ENCODE peak calls at places on chromosomes 3 and 15, in eight cellular contexts. One of them, this sample, is unnamed.

GRCh38 chr15:79164043-79164442 is 73.5 kb upstream of the RASGRF1 start:
- DNase-seq in tibial nerve: no peak
- DNase-seq in Panc1: no peak
- DNase-seq in psoas muscle: no peak
- DNase-seq in adrenal gland: no peak
- DNase-seq in CD8-positive, alpha-beta T cell: no peak
- DNase-seq in neuronal stem cell: no peak
- DNase-seq in Karpas-422: no peak
- DNase-seq in this sample: no peak

GRCh38 chr3:60053518-60054265 is 1003.9 kb upstream of the CFAP20DC start:
- DNase-seq in psoas muscle: no peak
- DNase-seq in Panc1: no peak
- DNase-seq in neuronal stem cell: no peak
- DNase-seq in CD8-positive, alpha-beta T cell: no peak
- DNase-seq in tibial nerve: no peak
- DNase-seq in Karpas-422: no peak
- DNase-seq in adrenal gland: no peak
- DNase-seq in this sample: no peak

GRCh38 chr15:83248151-83248851 is 36.2 kb downstream of the BNC1 start:
- DNase-seq in psoas muscle: no peak
- DNase-seq in Panc1: peak; percentile 42
- DNase-seq in Karpas-422: peak; percentile 88
- DNase-seq in tibial nerve: no peak
- DNase-seq in CD8-positive, alpha-beta T cell: peak; percentile 6
- DNase-seq in neuronal stem cell: peak; percentile 85
- DNase-seq in adrenal gland: peak; percentile 37
- DNase-seq in this sample: no peak

GRCh38 chr3:57128863-57129602 is 36.1 kb downstream of the IL17RD start:
- DNase-seq in Karpas-422: no peak
- DNase-seq in psoas muscle: no peak
- DNase-seq in adrenal gland: no peak
- DNase-seq in CD8-positive, alpha-beta T cell: no peak
- DNase-seq in neuronal stem cell: no peak
- DNase-seq in tibial nerve: no peak
- DNase-seq in Panc1: no peak
- DNase-seq in this sample: no peak

GRCh38 chr3:112848196-112848595 is 1.5 kb upstream of the CD200R1L start:
- DNase-seq in Panc1: no peak
- DNase-seq in tibial nerve: no peak
- DNase-seq in neuronal stem cell: no peak
- DNase-seq in CD8-positive, alpha-beta T cell: no peak
- DNase-seq in adrenal gland: no peak
- DNase-seq in psoas muscle: no peak
- DNase-seq in Karpas-422: no peak
- DNase-seq in this sample: no peak

GRCh38 chr3:66583646-66584045 is 82.8 kb upstream of the LRIG1 start:
- DNase-seq in tibial nerve: no peak
- DNase-seq in psoas muscle: no peak
- DNase-seq in CD8-positive, alpha-beta T cell: no peak
- DNase-seq in adrenal gland: no peak
- DNase-seq in Karpas-422: no peak
- DNase-seq in Panc1: no peak
- DNase-seq in neuronal stem cell: no peak
- DNase-seq in this sample: no peak

GRCh38 chr3:58868101-58868779 is 181.6 kb downstream of the CFAP20DC start:
- DNase-seq in neuronal stem cell: no peak
- DNase-seq in CD8-positive, alpha-beta T cell: no peak
- DNase-seq in adrenal gland: no peak
- DNase-seq in tibial nerve: no peak
- DNase-seq in Karpas-422: peak; percentile 42
- DNase-seq in psoas muscle: no peak
- DNase-seq in Panc1: no peak
- DNase-seq in this sample: no peak

GRCh38 chr3:136836511-136837156 is 17.7 kb downstream of the SLC35G2 start:
- DNase-seq in psoas muscle: no peak
- DNase-seq in CD8-positive, alpha-beta T cell: no peak
- DNase-seq in Karpas-422: no peak
- DNase-seq in Panc1: no peak
- DNase-seq in tibial nerve: no peak
- DNase-seq in neuronal stem cell: no peak
- DNase-seq in adrenal gland: no peak
- DNase-seq in this sample: no peak

GRCh38 chr15:88604381-88604951 is 16.7 kb upstream of the AEN start:
- DNase-seq in Panc1: no peak
- DNase-seq in tibial nerve: no peak
- DNase-seq in neuronal stem cell: no peak
- DNase-seq in CD8-positive, alpha-beta T cell: no peak
- DNase-seq in Karpas-422: no peak
- DNase-seq in psoas muscle: no peak
- DNase-seq in adrenal gland: peak; percentile 51
- DNase-seq in this sample: no peak

GRCh38 chr3:171088984-171089754 is 62.6 kb upstream of the SLC2A2 start:
- DNase-seq in adrenal gland: no peak
- DNase-seq in psoas muscle: no peak
- DNase-seq in tibial nerve: no peak
- DNase-seq in CD8-positive, alpha-beta T cell: no peak
- DNase-seq in Karpas-422: no peak
- DNase-seq in Panc1: no peak
- DNase-seq in neuronal stem cell: no peak
- DNase-seq in this sample: no peak

GRCh38 chr3:14531856-14532395 is 8.2 kb downstream of the GRIP2 start:
- DNase-seq in adrenal gland: no peak
- DNase-seq in tibial nerve: no peak
- DNase-seq in Karpas-422: no peak
- DNase-seq in CD8-positive, alpha-beta T cell: no peak
- DNase-seq in psoas muscle: peak; percentile 45
- DNase-seq in Panc1: no peak
- DNase-seq in neuronal stem cell: no peak
- DNase-seq in this sample: no peak

GRCh38 chr3:140434261-140434905 is 243.5 kb upstream of the TRIM42 start:
- DNase-seq in CD8-positive, alpha-beta T cell: no peak
- DNase-seq in Panc1: no peak
- DNase-seq in tibial nerve: no peak
- DNase-seq in adrenal gland: no peak
- DNase-seq in Karpas-422: no peak
- DNase-seq in psoas muscle: no peak
- DNase-seq in neuronal stem cell: no peak
- DNase-seq in this sample: no peak

GRCh38 chr3:50502584-50503423 is 630 bp downstream of the CACNA2D2 start:
- DNase-seq in adrenal gland: no peak
- DNase-seq in tibial nerve: no peak
- DNase-seq in psoas muscle: no peak
- DNase-seq in Karpas-422: no peak
- DNase-seq in CD8-positive, alpha-beta T cell: peak; percentile 9
- DNase-seq in neuronal stem cell: peak; percentile 43
- DNase-seq in Panc1: no peak
- DNase-seq in this sample: no peak

GRCh38 chr15:62809106-62809967 is 233.2 kb upstream of the TPM1 start:
- DNase-seq in tibial nerve: no peak
- DNase-seq in psoas muscle: no peak
- DNase-seq in CD8-positive, alpha-beta T cell: no peak
- DNase-seq in neuronal stem cell: peak; percentile 23
- DNase-seq in Panc1: no peak
- DNase-seq in Karpas-422: no peak
- DNase-seq in adrenal gland: no peak
- DNase-seq in this sample: no peak

GRCh38 chr3:48305396-48305795 is 28.1 kb downstream of the SPINK8 start:
- DNase-seq in CD8-positive, alpha-beta T cell: no peak
- DNase-seq in neuronal stem cell: no peak
- DNase-seq in tibial nerve: no peak
- DNase-seq in Panc1: no peak
- DNase-seq in Karpas-422: no peak
- DNase-seq in psoas muscle: no peak
- DNase-seq in adrenal gland: no peak
- DNase-seq in this sample: no peak

GRCh38 chr3:114451051-114451451 is 157.2 kb downstream of the TIGIT start:
- DNase-seq in Panc1: no peak
- DNase-seq in Karpas-422: no peak
- DNase-seq in CD8-positive, alpha-beta T cell: no peak
- DNase-seq in neuronal stem cell: no peak
- DNase-seq in tibial nerve: no peak
- DNase-seq in psoas muscle: no peak
- DNase-seq in adrenal gland: no peak
- DNase-seq in this sample: no peak

GRCh38 chr3:194049394-194049793 is 86.6 kb upstream of the HES1 start:
- DNase-seq in psoas muscle: no peak
- DNase-seq in adrenal gland: no peak
- DNase-seq in Karpas-422: no peak
- DNase-seq in CD8-positive, alpha-beta T cell: no peak
- DNase-seq in tibial nerve: no peak
- DNase-seq in neuronal stem cell: no peak
- DNase-seq in Panc1: no peak
- DNase-seq in this sample: no peak

GRCh38 chr3:196073188-196073838 is 8.6 kb downstream of the TFRC start:
- DNase-seq in Panc1: no peak
- DNase-seq in CD8-positive, alpha-beta T cell: peak; percentile 69
- DNase-seq in Karpas-422: peak; percentile 90
- DNase-seq in tibial nerve: no peak
- DNase-seq in adrenal gland: peak; percentile 69
- DNase-seq in neuronal stem cell: peak; percentile 64
- DNase-seq in psoas muscle: no peak
- DNase-seq in this sample: peak; percentile 34

GRCh38 chr3:196075013-196075412 is 6.9 kb downstream of the TFRC start:
- DNase-seq in neuronal stem cell: no peak
- DNase-seq in Karpas-422: no peak
- DNase-seq in psoas muscle: no peak
- DNase-seq in adrenal gland: no peak
- DNase-seq in Panc1: no peak
- DNase-seq in CD8-positive, alpha-beta T cell: no peak
- DNase-seq in tibial nerve: no peak
- DNase-seq in this sample: no peak

GRCh38 chr3:196072313-196072712 is 9.6 kb downstream of the TFRC start:
- DNase-seq in adrenal gland: no peak
- DNase-seq in CD8-positive, alpha-beta T cell: no peak
- DNase-seq in neuronal stem cell: no peak
- DNase-seq in tibial nerve: no peak
- DNase-seq in psoas muscle: no peak
- DNase-seq in Panc1: no peak
- DNase-seq in Karpas-422: no peak
- DNase-seq in this sample: no peak

GRCh38 chr3:196080517-196080841 is 1.4 kb downstream of the TFRC start:
- DNase-seq in CD8-positive, alpha-beta T cell: no peak
- DNase-seq in psoas muscle: no peak
- DNase-seq in tibial nerve: no peak
- DNase-seq in Panc1: no peak
- DNase-seq in Karpas-422: no peak
- DNase-seq in adrenal gland: no peak
- DNase-seq in neuronal stem cell: no peak
- DNase-seq in this sample: no peak

DNA sequence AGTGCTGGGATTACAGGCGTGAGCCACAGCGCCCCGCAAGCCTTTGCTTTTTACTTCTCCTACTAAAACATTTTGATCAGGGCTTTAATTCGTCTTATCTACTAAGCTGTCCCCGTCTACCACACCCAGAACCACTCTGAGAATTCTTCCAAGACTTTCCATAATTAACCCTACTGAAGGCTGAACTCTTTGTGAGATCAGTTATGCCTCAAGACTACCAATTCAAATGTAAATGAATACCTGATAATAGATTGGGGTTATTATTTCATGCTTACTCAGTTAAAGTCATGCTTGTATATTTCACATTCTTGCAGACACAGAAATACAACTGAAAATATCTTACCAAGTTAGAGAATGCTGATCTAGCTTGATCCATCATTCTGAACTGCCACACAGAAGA is 5.2 kb downstream of the TFRC start:
- DNase-seq in adrenal gland: no peak
- DNase-seq in psoas muscle: no peak
- DNase-seq in tibial nerve: no peak
- DNase-seq in neuronal stem cell: no peak
- DNase-seq in CD8-positive, alpha-beta T cell: no peak
- DNase-seq in Karpas-422: no peak
- DNase-seq in Panc1: no peak
- DNase-seq in this sample: no peak
- H3K36me3 ChIP-seq in adrenal gland: no peaks in the 10 kb centered on the region
- H3K36me3 ChIP-seq in psoas muscle: peaks cover 1% of the 10 kb centered on the region
- H3K36me3 ChIP-seq in tibial nerve: peaks cover 5% of the 10 kb centered on the region
- H3K36me3 ChIP-seq in neuronal stem cell: peaks cover 49% of the 10 kb centered on the region
- H3K36me3 ChIP-seq in CD8-positive, alpha-beta T cell: peaks cover 25% of the 10 kb centered on the region
- H3K36me3 ChIP-seq in Karpas-422: peaks cover 55% of the 10 kb centered on the region
- H3K36me3 ChIP-seq in Panc1: peaks cover 23% of the 10 kb centered on the region
- H3K36me3 ChIP-seq in this sample: peaks cover 50% of the 10 kb centered on the region

GRCh38 chr15:31326729-31327673 is at the start of gene KLF13:
- DNase-seq in CD8-positive, alpha-beta T cell: peak; percentile 74
- DNase-seq in adrenal gland: no peak
- DNase-seq in Panc1: no peak
- DNase-seq in Karpas-422: peak; percentile 86
- DNase-seq in tibial nerve: peak; percentile 45
- DNase-seq in psoas muscle: peak; percentile 84
- DNase-seq in neuronal stem cell: no peak
- DNase-seq in this sample: peak; percentile 74
- H3K4me1 ChIP-seq in CD8-positive, alpha-beta T cell: peaks cover 48% of the 10 kb centered on the region
- H3K4me1 ChIP-seq in adrenal gland: peaks cover 34% of the 10 kb centered on the region
- H3K4me1 ChIP-seq in Panc1: peaks cover 19% of the 10 kb centered on the region
- H3K4me1 ChIP-seq in Karpas-422: peaks cover 58% of the 10 kb centered on the region
- H3K4me1 ChIP-seq in tibial nerve: peaks cover 41% of the 10 kb centered on the region
- H3K4me1 ChIP-seq in psoas muscle: peaks cover 38% of the 10 kb centered on the region
- H3K4me1 ChIP-seq in neuronal stem cell: peaks cover 12% of the 10 kb centered on the region
- H3K4me1 ChIP-seq in this sample: peaks cover 63% of the 10 kb centered on the region

DNA sequence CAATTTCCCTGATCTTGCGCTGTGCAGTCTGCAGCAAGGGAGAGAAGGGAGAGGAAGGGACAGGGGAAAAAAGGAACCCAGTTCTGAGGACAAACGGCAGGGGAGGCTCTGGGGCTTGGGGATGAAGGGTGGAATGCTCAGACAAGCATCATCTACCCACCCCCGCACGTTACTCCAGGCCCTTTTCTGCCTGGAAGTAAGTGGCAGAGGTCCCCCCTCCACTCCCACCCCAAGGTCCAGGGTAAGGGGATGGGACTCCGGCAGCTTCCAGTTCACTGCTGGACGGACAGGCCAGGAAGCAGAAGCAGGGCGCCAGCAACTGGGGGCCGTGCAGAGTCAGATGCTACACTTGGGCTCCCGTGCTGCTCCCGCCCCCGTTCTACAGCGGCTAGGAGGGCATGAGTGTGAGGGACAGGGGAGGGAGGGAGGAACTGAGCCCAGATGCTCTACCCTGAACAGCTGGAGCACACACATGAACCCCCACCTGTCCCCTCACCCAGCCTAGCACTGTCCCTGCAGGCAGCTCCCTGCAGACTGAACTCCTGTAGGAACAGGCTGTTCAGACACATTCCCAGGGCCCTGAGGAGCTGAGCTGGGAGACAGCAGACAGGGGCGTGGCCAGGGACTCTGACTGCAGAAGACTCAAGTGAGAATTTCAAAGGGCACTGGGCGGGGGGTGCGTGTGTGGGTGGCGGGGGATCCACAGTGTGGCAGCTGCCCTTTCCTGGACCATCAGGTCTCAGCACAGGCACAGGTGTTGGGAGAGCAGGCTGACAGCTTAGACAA is 59.7 kb downstream of the SENP2 start:
- DNase-seq in neuronal stem cell: no peak
- DNase-seq in tibial nerve: no peak
- DNase-seq in Karpas-422: no peak
- DNase-seq in Panc1: no peak
- DNase-seq in psoas muscle: no peak
- DNase-seq in CD8-positive, alpha-beta T cell: no peak
- DNase-seq in adrenal gland: no peak
- DNase-seq in this sample: no peak
- H3K36me3 ChIP-seq in neuronal stem cell: peaks cover 87% of the 10 kb centered on the region
- H3K36me3 ChIP-seq in tibial nerve: no peaks in the 10 kb centered on the region
- H3K36me3 ChIP-seq in Karpas-422: no peaks in the 10 kb centered on the region
- H3K36me3 ChIP-seq in Panc1: no peaks in the 10 kb centered on the region
- H3K36me3 ChIP-seq in psoas muscle: no peaks in the 10 kb centered on the region
- H3K36me3 ChIP-seq in CD8-positive, alpha-beta T cell: no peaks in the 10 kb centered on the region
- H3K36me3 ChIP-seq in adrenal gland: no peaks in the 10 kb centered on the region
- H3K36me3 ChIP-seq in this sample: peaks cover 5% of the 10 kb centered on the region

GRCh38 chr15:98733098-98733497 is 84.8 kb downstream of the IGF1R start:
- DNase-seq in neuronal stem cell: no peak
- DNase-seq in psoas muscle: no peak
- DNase-seq in tibial nerve: no peak
- DNase-seq in CD8-positive, alpha-beta T cell: no peak
- DNase-seq in Panc1: no peak
- DNase-seq in adrenal gland: no peak
- DNase-seq in Karpas-422: no peak
- DNase-seq in this sample: no peak
- H3K4me1 ChIP-seq in neuronal stem cell: peaks cover 30% of the 10 kb centered on the region
- H3K4me1 ChIP-seq in psoas muscle: peaks cover 74% of the 10 kb centered on the region
- H3K4me1 ChIP-seq in tibial nerve: peaks cover 46% of the 10 kb centered on the region
- H3K4me1 ChIP-seq in CD8-positive, alpha-beta T cell: peaks cover 42% of the 10 kb centered on the region
- H3K4me1 ChIP-seq in Panc1: peaks cover 53% of the 10 kb centered on the region
- H3K4me1 ChIP-seq in adrenal gland: peaks cover 62% of the 10 kb centered on the region
- H3K4me1 ChIP-seq in Karpas-422: no peaks in the 10 kb centered on the region
- H3K4me1 ChIP-seq in this sample: peaks cover 100% of the 10 kb centered on the region

This sample was measured in left ventricle myocardium inferior.